ENCODE peak calls at places on chromosome 18, in six cellular contexts. One of them, this sample, is unnamed.

GRCh38 chr18:52694804-52695203 is 354.8 kb downstream of the DCC start:
- DNase-seq in kidney epithelial cell: no peak
- DNase-seq in HL-60: no peak
- DNase-seq in glutamatergic neuron: peak
- DNase-seq in pancreas: no peak
- DNase-seq in WTC11: peak
- DNase-seq in this sample: no peak

GRCh38 chr18:72539861-72540260 is 4.3 kb downstream of the CBLN2 start:
- DNase-seq in kidney epithelial cell: no peak
- DNase-seq in HL-60: no peak
- DNase-seq in glutamatergic neuron: no peak
- DNase-seq in pancreas: no peak
- DNase-seq in WTC11: no peak
- DNase-seq in this sample: no peak

GRCh38 chr18:36850527-36851201 is 21.7 kb downstream of the KIAA1328 start:
- DNase-seq in kidney epithelial cell: peak
- DNase-seq in HL-60: no peak
- DNase-seq in glutamatergic neuron: no peak
- DNase-seq in pancreas: no peak
- DNase-seq in WTC11: no peak
- DNase-seq in this sample: no peak

GRCh38 chr18:286515-287310 is 18.9 kb upstream of the THOC1 start:
- DNase-seq in kidney epithelial cell: no peak
- DNase-seq in HL-60: peak
- DNase-seq in glutamatergic neuron: no peak
- DNase-seq in pancreas: no peak
- DNase-seq in WTC11: no peak
- DNase-seq in this sample: no peak

GRCh38 chr18:79511271-79511670 is 115.5 kb downstream of the NFATC1 start:
- DNase-seq in kidney epithelial cell: no peak
- DNase-seq in HL-60: no peak
- DNase-seq in glutamatergic neuron: no peak
- DNase-seq in pancreas: no peak
- DNase-seq in WTC11: no peak
- DNase-seq in this sample: no peak

GRCh38 chr18:13570856-13571495 is 155.4 kb downstream of the FAM210A start:
- DNase-seq in kidney epithelial cell: no peak
- DNase-seq in HL-60: no peak
- DNase-seq in glutamatergic neuron: no peak
- DNase-seq in pancreas: no peak
- DNase-seq in WTC11: no peak
- DNase-seq in this sample: no peak

GRCh38 chr18:5413447-5413846 is 117.9 kb upstream of the ZBTB14 start:
- DNase-seq in kidney epithelial cell: no peak
- DNase-seq in HL-60: no peak
- DNase-seq in glutamatergic neuron: no peak
- DNase-seq in pancreas: no peak
- DNase-seq in WTC11: no peak
- DNase-seq in this sample: no peak

GRCh38 chr18:48195782-48196181 is 213.4 kb downstream of the ZBTB7C start:
- DNase-seq in kidney epithelial cell: no peak
- DNase-seq in HL-60: no peak
- DNase-seq in glutamatergic neuron: no peak
- DNase-seq in pancreas: no peak
- DNase-seq in WTC11: no peak
- DNase-seq in this sample: no peak

GRCh38 chr18:38801640-38802039 is 1236.0 kb upstream of the CELF4 start:
- DNase-seq in kidney epithelial cell: no peak
- DNase-seq in HL-60: no peak
- DNase-seq in glutamatergic neuron: no peak
- DNase-seq in pancreas: no peak
- DNase-seq in WTC11: peak
- DNase-seq in this sample: no peak

GRCh38 chr18:240175-240574 is 27.7 kb downstream of the THOC1 start:
- DNase-seq in kidney epithelial cell: no peak
- DNase-seq in HL-60: no peak
- DNase-seq in glutamatergic neuron: no peak
- DNase-seq in pancreas: no peak
- DNase-seq in WTC11: no peak
- DNase-seq in this sample: no peak

GRCh38 chr18:45119888-45120287 is 439.2 kb downstream of the SETBP1 start:
- DNase-seq in kidney epithelial cell: no peak
- DNase-seq in HL-60: no peak
- DNase-seq in glutamatergic neuron: no peak
- DNase-seq in pancreas: peak
- DNase-seq in WTC11: no peak
- DNase-seq in this sample: no peak

GRCh38 chr18:73461038-73461779 is 593.4 kb upstream of the NETO1 start:
- DNase-seq in kidney epithelial cell: no peak
- DNase-seq in HL-60: no peak
- DNase-seq in glutamatergic neuron: no peak
- DNase-seq in pancreas: no peak
- DNase-seq in WTC11: no peak
- DNase-seq in this sample: no peak

GRCh38 chr18:6009751-6010150 is 114.4 kb upstream of the TMEM200C start:
- DNase-seq in kidney epithelial cell: no peak
- DNase-seq in HL-60: no peak
- DNase-seq in glutamatergic neuron: no peak
- DNase-seq in pancreas: no peak
- DNase-seq in WTC11: no peak
- DNase-seq in this sample: no peak

GRCh38 chr18:45254683-45255082 is 360.6 kb upstream of the SLC14A2 start:
- DNase-seq in kidney epithelial cell: no peak
- DNase-seq in HL-60: no peak
- DNase-seq in glutamatergic neuron: no peak
- DNase-seq in pancreas: peak
- DNase-seq in WTC11: no peak
- DNase-seq in this sample: peak

GRCh38 chr18:13643261-13643671 is 83.1 kb downstream of the FAM210A start:
- DNase-seq in kidney epithelial cell: no peak
- DNase-seq in HL-60: no peak
- DNase-seq in glutamatergic neuron: no peak
- DNase-seq in pancreas: no peak
- DNase-seq in WTC11: no peak
- DNase-seq in this sample: no peak

GRCh38 chr18:77208969-77209368 is 40.7 kb upstream of the GALR1 start:
- DNase-seq in kidney epithelial cell: no peak
- DNase-seq in HL-60: peak
- DNase-seq in glutamatergic neuron: no peak
- DNase-seq in pancreas: no peak
- DNase-seq in WTC11: no peak
- DNase-seq in this sample: no peak

GRCh38 chr18:49368161-49368875 is 92.1 kb downstream of the DYM start:
- DNase-seq in kidney epithelial cell: no peak
- DNase-seq in HL-60: no peak
- DNase-seq in glutamatergic neuron: no peak
- DNase-seq in pancreas: peak
- DNase-seq in WTC11: no peak
- DNase-seq in this sample: no peak

GRCh38 chr18:50401888-50402287 is 27.0 kb downstream of the SKA1 start:
- DNase-seq in kidney epithelial cell: no peak
- DNase-seq in HL-60: no peak
- DNase-seq in glutamatergic neuron: peak
- DNase-seq in pancreas: peak
- DNase-seq in WTC11: peak
- DNase-seq in this sample: peak

GRCh38 chr18:63708650-63709049 is 5.9 kb downstream of the SERPINB11 start:
- DNase-seq in kidney epithelial cell: peak
- DNase-seq in HL-60: no peak
- DNase-seq in glutamatergic neuron: no peak
- DNase-seq in pancreas: no peak
- DNase-seq in WTC11: no peak
- DNase-seq in this sample: no peak

GRCh38 chr18:33755918-33756590 is 178.0 kb downstream of the ASXL3 start:
- DNase-seq in kidney epithelial cell: peak
- DNase-seq in HL-60: no peak
- DNase-seq in glutamatergic neuron: peak
- DNase-seq in pancreas: no peak
- DNase-seq in WTC11: no peak
- DNase-seq in this sample: no peak

GRCh38 chr18:79637921-79638855 is 41.4 kb upstream of the CTDP1 start:
- DNase-seq in kidney epithelial cell: no peak
- DNase-seq in HL-60: no peak
- DNase-seq in glutamatergic neuron: no peak
- DNase-seq in pancreas: no peak
- DNase-seq in WTC11: peak
- DNase-seq in this sample: no peak

GRCh38 chr18:74116628-74117554 is 30.7 kb downstream of the FBXO15 start:
- DNase-seq in kidney epithelial cell: no peak
- DNase-seq in HL-60: peak
- DNase-seq in glutamatergic neuron: no peak
- DNase-seq in pancreas: no peak
- DNase-seq in WTC11: peak
- DNase-seq in this sample: no peak

GRCh38 chr18:47280121-47280520 is 28.7 kb upstream of the SKOR2 start:
- DNase-seq in kidney epithelial cell: no peak
- DNase-seq in HL-60: no peak
- DNase-seq in glutamatergic neuron: no peak
- DNase-seq in pancreas: no peak
- DNase-seq in WTC11: no peak
- DNase-seq in this sample: no peak

GRCh38 chr18:38563396-38563980 is 997.9 kb upstream of the CELF4 start:
- DNase-seq in kidney epithelial cell: no peak
- DNase-seq in HL-60: no peak
- DNase-seq in glutamatergic neuron: no peak
- DNase-seq in pancreas: no peak
- DNase-seq in WTC11: no peak
- DNase-seq in this sample: no peak

GRCh38 chr18:54222922-54223567 is 1.4 kb downstream of the MBD2 start:
- DNase-seq in kidney epithelial cell: no peak
- DNase-seq in HL-60: peak
- DNase-seq in glutamatergic neuron: no peak
- DNase-seq in pancreas: no peak
- DNase-seq in WTC11: no peak
- DNase-seq in this sample: no peak

GRCh38 chr18:74368901-74369705 is 53.5 kb downstream of the C18orf63 start:
- DNase-seq in kidney epithelial cell: no peak
- DNase-seq in HL-60: no peak
- DNase-seq in glutamatergic neuron: no peak
- DNase-seq in pancreas: peak
- DNase-seq in WTC11: no peak
- DNase-seq in this sample: no peak

GRCh38 chr18:31546476-31546875 is 45.2 kb upstream of the TTR start:
- DNase-seq in kidney epithelial cell: peak
- DNase-seq in HL-60: no peak
- DNase-seq in glutamatergic neuron: no peak
- DNase-seq in pancreas: no peak
- DNase-seq in WTC11: no peak
- DNase-seq in this sample: no peak

GRCh38 chr18:73739098-73739497 is 408.5 kb downstream of the FBXO15 start:
- DNase-seq in kidney epithelial cell: peak
- DNase-seq in HL-60: no peak
- DNase-seq in glutamatergic neuron: no peak
- DNase-seq in pancreas: no peak
- DNase-seq in WTC11: no peak
- DNase-seq in this sample: no peak

GRCh38 chr18:78928076-78928475 is 51.5 kb upstream of the SALL3 start:
- DNase-seq in kidney epithelial cell: no peak
- DNase-seq in HL-60: no peak
- DNase-seq in glutamatergic neuron: no peak
- DNase-seq in pancreas: no peak
- DNase-seq in WTC11: no peak
- DNase-seq in this sample: no peak

GRCh38 chr18:67509711-67510110 is 6.8 kb downstream of the DSEL start:
- DNase-seq in kidney epithelial cell: no peak
- DNase-seq in HL-60: no peak
- DNase-seq in glutamatergic neuron: no peak
- DNase-seq in pancreas: no peak
- DNase-seq in WTC11: no peak
- DNase-seq in this sample: no peak

DNA sequence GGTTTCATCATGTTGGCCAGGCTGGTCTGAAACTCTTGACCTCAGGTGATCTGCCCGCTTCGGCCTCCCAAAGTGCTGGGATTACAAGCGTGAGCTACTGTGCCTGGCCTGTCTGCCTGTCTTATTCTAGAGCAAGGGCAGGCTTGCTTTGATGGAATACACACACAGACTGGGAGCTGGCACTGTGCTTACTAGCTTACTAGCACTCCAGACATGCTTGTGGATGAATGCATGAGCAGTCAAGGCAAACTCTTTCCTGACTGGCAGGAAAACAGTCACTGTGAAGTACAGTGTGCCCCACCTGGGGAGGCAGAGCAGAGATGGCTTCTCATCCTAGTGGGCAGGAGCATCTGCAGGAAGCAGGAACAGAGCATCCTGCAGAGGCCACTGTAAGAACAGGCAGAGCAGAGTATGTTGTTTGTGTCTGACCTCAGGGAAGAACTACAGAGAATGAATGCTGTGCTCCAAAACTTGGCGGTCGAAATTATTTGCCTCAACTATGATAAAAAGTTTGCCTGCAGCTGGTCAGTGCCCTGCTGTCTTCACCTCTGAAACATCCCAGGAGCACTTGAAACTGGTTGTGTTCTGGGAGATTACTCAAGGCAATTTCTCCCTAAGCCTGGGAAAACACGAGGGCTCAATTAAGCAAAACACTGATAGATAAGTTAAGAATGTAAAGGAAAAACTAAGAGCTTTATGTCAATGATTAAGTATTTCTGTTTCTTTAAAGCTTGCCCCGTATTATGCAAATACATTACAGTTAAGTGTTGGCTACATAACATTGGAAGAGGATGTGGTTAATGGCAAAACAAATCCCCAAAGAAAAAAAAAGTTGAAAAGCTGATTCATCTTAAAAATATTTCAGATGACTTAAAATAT is 102.4 kb downstream of the VAPA start:
- DNase-seq in kidney epithelial cell: peak
- DNase-seq in HL-60: no peak
- DNase-seq in glutamatergic neuron: no peak
- DNase-seq in pancreas: no peak
- DNase-seq in WTC11: no peak
- DNase-seq in this sample: no peak
- TF ChIP-seq CTCF in kidney epithelial cell: peak
- TF ChIP-seq CTCF in HL-60: no peak
- TF ChIP-seq CTCF in glutamatergic neuron: no peak
- TF ChIP-seq CTCF in pancreas: no peak
- TF ChIP-seq CTCF in WTC11: no peak
- TF ChIP-seq CTCF in this sample: peak

GRCh38 chr18:26621161-26622026 is 73.0 kb upstream of the KCTD1 start:
- DNase-seq in kidney epithelial cell: no peak
- DNase-seq in HL-60: peak
- DNase-seq in glutamatergic neuron: peak
- DNase-seq in pancreas: peak
- DNase-seq in WTC11: peak
- DNase-seq in this sample: peak
- TF ChIP-seq CTCF in kidney epithelial cell: peak
- TF ChIP-seq CTCF in HL-60: peak
- TF ChIP-seq CTCF in glutamatergic neuron: peak
- TF ChIP-seq CTCF in pancreas: peak
- TF ChIP-seq CTCF in WTC11: peak
- TF ChIP-seq CTCF in this sample: peak

GRCh38 chr18:30288662-30289414 is 753.7 kb downstream of the DSC3 start:
- DNase-seq in kidney epithelial cell: no peak
- DNase-seq in HL-60: no peak
- DNase-seq in glutamatergic neuron: no peak
- DNase-seq in pancreas: no peak
- DNase-seq in WTC11: no peak
- DNase-seq in this sample: no peak
- TF ChIP-seq CTCF in kidney epithelial cell: no peak
- TF ChIP-seq CTCF in HL-60: no peak
- TF ChIP-seq CTCF in glutamatergic neuron: no peak
- TF ChIP-seq CTCF in pancreas: no peak
- TF ChIP-seq CTCF in WTC11: no peak
- TF ChIP-seq CTCF in this sample: no peak

GRCh38 chr18:11154369-11154982 is 5.1 kb upstream of the PIEZO2 start:
- DNase-seq in kidney epithelial cell: peak
- DNase-seq in HL-60: peak
- DNase-seq in glutamatergic neuron: no peak
- DNase-seq in pancreas: no peak
- DNase-seq in WTC11: no peak
- DNase-seq in this sample: no peak
- TF ChIP-seq CTCF in kidney epithelial cell: peak
- TF ChIP-seq CTCF in HL-60: peak
- TF ChIP-seq CTCF in glutamatergic neuron: peak
- TF ChIP-seq CTCF in pancreas: no peak
- TF ChIP-seq CTCF in WTC11: no peak
- TF ChIP-seq CTCF in this sample: peak

This sample was measured in heart right ventricle.